ENCODE peak calls at places on chromosome 2, in five cellular contexts. Z, N, K, E and Y are unnamed samples.

GRCh38 chr2:201116959-201117734 is 1.2 kb downstream of the CFLAR start:
- DNase-seq in Z (peak), N (no peak), K (peak), E (peak), Y (no peak)

GRCh38 chr2:36438454-36438977 is 82.9 kb downstream of the CRIM1 start:
- DNase-seq in Z (no peak), N (no peak), K (peak), E (no peak), Y (no peak)

GRCh38 chr2:170651603-170652002 is 63.5 kb upstream of the SP5 start:
- DNase-seq in Z (no peak), N (no peak), K (no peak), E (no peak), Y (no peak)

GRCh38 chr2:150001788-150002187 is 414.2 kb upstream of the MMADHC start:
- DNase-seq in Z (no peak), N (no peak), K (no peak), E (no peak), Y (no peak)

GRCh38 chr2:7020059-7020458 is 102.8 kb downstream of the RNF144A start:
- DNase-seq in Z (no peak), N (no peak), K (no peak), E (no peak), Y (no peak)

GRCh38 chr2:230956827-230957755 is 32.0 kb upstream of the GPR55 start:
- DNase-seq in Z (peak), N (no peak), K (peak), E (no peak), Y (peak)

GRCh38 chr2:96527052-96527964 is 9.2 kb upstream of the ARID5A start:
- DNase-seq in Z (no peak), N (no peak), K (no peak), E (no peak), Y (no peak)

GRCh38 chr2:9738718-9739496 is 104.4 kb upstream of the TAF1B start:
- DNase-seq in Z (no peak), N (no peak), K (no peak), E (no peak), Y (no peak)

GRCh38 chr2:70954886-70955285 is 19.2 kb downstream of the ATP6V1B1 start:
- DNase-seq in Z (no peak), N (no peak), K (no peak), E (peak), Y (no peak)

GRCh38 chr2:239165206-239165831 is 235.5 kb downstream of the HDAC4 start:
- DNase-seq in Z (no peak), N (no peak), K (no peak), E (peak), Y (no peak)

GRCh38 chr2:20565623-20566236 is 85.2 kb downstream of the HS1BP3 start:
- DNase-seq in Z (no peak), N (no peak), K (no peak), E (no peak), Y (no peak)

GRCh38 chr2:47198985-47199451 is 43.9 kb upstream of the STPG4 start:
- DNase-seq in Z (no peak), N (no peak), K (peak), E (no peak), Y (no peak)

GRCh38 chr2:27381577-27382181 is 1.1 kb upstream of the ZNF513 start:
- DNase-seq in Z (no peak), N (no peak), K (no peak), E (no peak), Y (no peak)

GRCh38 chr2:99404039-99404799 is 67.0 kb downstream of the EIF5B start:
- DNase-seq in Z (no peak), N (no peak), K (no peak), E (no peak), Y (no peak)

GRCh38 chr2:85707304-85707703 is 13.1 kb downstream of the GNLY start:
- DNase-seq in Z (peak), N (peak), K (peak), E (peak), Y (peak)

GRCh38 chr2:51813245-51813644 is 781.3 kb upstream of the NRXN1 start:
- DNase-seq in Z (no peak), N (no peak), K (peak), E (no peak), Y (no peak)

GRCh38 chr2:232502901-232503791 is 15.5 kb upstream of the ECEL1 start:
- DNase-seq in Z (no peak), N (no peak), K (no peak), E (peak), Y (peak)

GRCh38 chr2:206443735-206444527 is 599 bp downstream of the ADAM23 start:
- DNase-seq in Z (no peak), N (no peak), K (no peak), E (no peak), Y (peak)